ENCODE peak calls at places on chromosome 7, in four cellular contexts. Q, F, Z and B are unnamed samples.

GRCh38 chr7:113086928-113087277 is 276 bp upstream of the GPR85 start:
- DNase-seq in Z (no peak), Q (peak), F (no peak), B (no peak)

GRCh38 chr7:135159359-135160087 is 11.0 kb downstream of the CYREN start:
- DNase-seq in Z (no peak), Q (no peak), F (no peak), B (no peak)

GRCh38 chr7:130180571-130180971 is 24.6 kb downstream of the TMEM209 start:
- DNase-seq in Q (no peak), F (no peak), Z (no peak), B (no peak)

GRCh38 chr7:96414931-96415292 is 93.0 kb upstream of the SLC25A13 start:
- DNase-seq in Q (peak), F (peak), Z (peak), B (peak)

GRCh38 chr7:33040803-33041516 is 21.6 kb downstream of the NT5C3A start:
- DNase-seq in Q (no peak), F (no peak), Z (peak), B (peak)

GRCh38 chr7:88226886-88227516 is 7.2 kb upstream of the SRI start:
- DNase-seq in F (no peak), Z (no peak), Q (no peak), B (peak)

GRCh38 chr7:69932034-69932628 is 333.9 kb downstream of the AUTS2 start:
- DNase-seq in Q (peak), Z (no peak), F (no peak), B (peak)

GRCh38 chr7:26900283-26900682 is 35.9 kb upstream of the SKAP2 start:
- DNase-seq in Q (peak), F (no peak), Z (no peak), B (no peak)

GRCh38 chr7:142030846-142031245 is 35.2 kb downstream of the MGAM start:
- DNase-seq in Z (no peak), Q (no peak), F (no peak), B (no peak)

GRCh38 chr7:2198206-2198605 is 34.5 kb downstream of the MAD1L1 start:
- DNase-seq in F (no peak), Z (no peak), Q (peak), B (no peak)

GRCh38 chr7:41942468-41943097 is 239.7 kb upstream of the INHBA start:
- DNase-seq in Z (no peak), Q (no peak), F (no peak), B (peak)

GRCh38 chr7:125147047-125147446 is 217.4 kb upstream of the POT1 start:
- DNase-seq in F (no peak), Z (no peak), Q (no peak), B (no peak)

GRCh38 chr7:55044791-55045190 is 26.0 kb downstream of the EGFR start:
- DNase-seq in F (no peak), Z (no peak), Q (no peak), B (no peak)

GRCh38 chr7:141055146-141055545 is 18.7 kb upstream of the TMEM178B start:
- DNase-seq in Z (no peak), F (no peak), Q (no peak), B (peak)

GRCh38 chr7:54995631-54996340 is 23.0 kb upstream of the EGFR start:
- DNase-seq in Q (no peak), Z (no peak), F (no peak), B (no peak)

GRCh38 chr7:120554960-120555571 is 282.1 kb downstream of the KCND2 start:
- DNase-seq in Q (peak), F (no peak), Z (no peak), B (peak)

GRCh38 chr7:13946181-13946580 is 43.3 kb downstream of the ETV1 start:
- DNase-seq in F (no peak), Z (no peak), Q (no peak), B (no peak)

GRCh38 chr7:39651262-39651661 is 27.9 kb downstream of the RALA start:
- DNase-seq in Q (no peak), F (no peak), Z (no peak), B (no peak)

GRCh38 chr7:129535896-129536295 is 33.6 kb downstream of the SMKR1 start:
- DNase-seq in F (no peak), Q (no peak), Z (no peak), B (no peak)

GRCh38 chr7:194257-194995 is 2.1 kb downstream of the FAM20C start:
- DNase-seq in F (no peak), Q (no peak), Z (no peak), B (no peak)

GRCh38 chr7:95794917-95795515 is 22.7 kb downstream of the DYNC1I1 start:
- DNase-seq in Z (no peak), Q (peak), F (no peak), B (peak)

GRCh38 chr7:55177068-55177530 is 158.3 kb downstream of the EGFR start:
- DNase-seq in F (no peak), Q (no peak), Z (no peak), B (no peak)

GRCh38 chr7:134949171-134949570 is 37.1 kb upstream of the AGBL3 start:
- DNase-seq in Q (no peak), F (no peak), Z (no peak), B (no peak)

GRCh38 chr7:2521952-2522591 is 2.5 kb downstream of the LFNG start:
- DNase-seq in Z (peak), F (peak), Q (peak), B (peak)

GRCh38 chr7:3922175-3922635 is 621.2 kb downstream of the SDK1 start:
- DNase-seq in Q (peak), Z (no peak), F (peak), B (peak)

GRCh38 chr7:54839538-54840213 is 80.7 kb upstream of the SEC61G start:
- DNase-seq in Q (no peak), F (peak), Z (no peak), B (peak)

GRCh38 chr7:121083790-121084251 is 95.3 kb downstream of the CPED1 start:
- DNase-seq in Z (no peak), Q (no peak), F (no peak), B (no peak)